ENCODE peak calls at places on chromosomes 2 and 18, in five cellular contexts. One of them, this sample, is unnamed.

GRCh38 chr18:14974088-14974487 is 226.1 kb downstream of the ANKRD30B start:
- DNase-seq in A549: no peak
- DNase-seq in NB4: no peak
- DNase-seq in sigmoid colon: no peak
- DNase-seq in transverse colon: no peak
- DNase-seq in this sample: no peak

GRCh38 chr2:16615687-16616615 is 49.7 kb downstream of the CYRIA start:
- DNase-seq in A549: no peak
- DNase-seq in transverse colon: no peak
- DNase-seq in NB4: no peak
- DNase-seq in sigmoid colon: peak
- DNase-seq in this sample: no peak

GRCh38 chr2:190110699-190111098 is 48.2 kb upstream of the MSTN start:
- DNase-seq in NB4: no peak
- DNase-seq in A549: no peak
- DNase-seq in sigmoid colon: no peak
- DNase-seq in transverse colon: no peak
- DNase-seq in this sample: no peak

GRCh38 chr2:114426756-114427155 is 15.7 kb upstream of the DPP10 start:
- DNase-seq in NB4: no peak
- DNase-seq in sigmoid colon: no peak
- DNase-seq in transverse colon: no peak
- DNase-seq in A549: no peak
- DNase-seq in this sample: no peak

GRCh38 chr2:127049927-127050802 is 56.8 kb downstream of the BIN1 start:
- DNase-seq in transverse colon: peak
- DNase-seq in sigmoid colon: peak
- DNase-seq in A549: peak
- DNase-seq in NB4: peak
- DNase-seq in this sample: peak

GRCh38 chr2:5290911-5291546 is 401.2 kb upstream of the SOX11 start:
- DNase-seq in A549: no peak
- DNase-seq in NB4: peak
- DNase-seq in transverse colon: no peak
- DNase-seq in sigmoid colon: no peak
- DNase-seq in this sample: no peak

GRCh38 chr2:37471994-37472393 is 127.6 kb downstream of the QPCT start:
- DNase-seq in transverse colon: no peak
- DNase-seq in sigmoid colon: no peak
- DNase-seq in NB4: peak
- DNase-seq in A549: no peak
- DNase-seq in this sample: no peak

GRCh38 chr2:186558512-186559276 is 31.2 kb upstream of the ITGAV start:
- DNase-seq in transverse colon: no peak
- DNase-seq in NB4: no peak
- DNase-seq in sigmoid colon: no peak
- DNase-seq in A549: no peak
- DNase-seq in this sample: no peak

GRCh38 chr2:10079931-10080535 is at the start of gene CYS1:
- DNase-seq in A549: peak
- DNase-seq in sigmoid colon: no peak
- DNase-seq in NB4: peak
- DNase-seq in transverse colon: no peak
- DNase-seq in this sample: no peak

GRCh38 chr18:8106603-8107002 is 502.6 kb upstream of the RAB12 start:
- DNase-seq in transverse colon: no peak
- DNase-seq in sigmoid colon: no peak
- DNase-seq in A549: no peak
- DNase-seq in NB4: no peak
- DNase-seq in this sample: no peak

GRCh38 chr2:168136392-168136977 is 110.9 kb downstream of the STK39 start:
- DNase-seq in sigmoid colon: no peak
- DNase-seq in NB4: peak
- DNase-seq in A549: peak
- DNase-seq in transverse colon: no peak
- DNase-seq in this sample: peak

GRCh38 chr2:28552045-28552823 is 56.4 kb downstream of the PLB1 start:
- DNase-seq in sigmoid colon: no peak
- DNase-seq in transverse colon: no peak
- DNase-seq in A549: no peak
- DNase-seq in NB4: no peak
- DNase-seq in this sample: no peak

GRCh38 chr2:159009940-159010339 is 41.5 kb downstream of the TANC1 start:
- DNase-seq in NB4: no peak
- DNase-seq in transverse colon: no peak
- DNase-seq in sigmoid colon: no peak
- DNase-seq in A549: no peak
- DNase-seq in this sample: no peak

GRCh38 chr2:67790622-67791021 is 272.2 kb downstream of the C1D start:
- DNase-seq in sigmoid colon: no peak
- DNase-seq in transverse colon: no peak
- DNase-seq in NB4: no peak
- DNase-seq in A549: no peak
- DNase-seq in this sample: no peak

GRCh38 chr2:188456114-188456909 is 164.6 kb downstream of the GULP1 start:
- DNase-seq in A549: no peak
- DNase-seq in transverse colon: no peak
- DNase-seq in NB4: peak
- DNase-seq in sigmoid colon: no peak
- DNase-seq in this sample: no peak

GRCh38 chr2:138110453-138111083 is 146.3 kb downstream of the HNMT start:
- DNase-seq in transverse colon: no peak
- DNase-seq in sigmoid colon: no peak
- DNase-seq in NB4: no peak
- DNase-seq in A549: no peak
- DNase-seq in this sample: no peak

GRCh38 chr18:7452331-7452730 is 114.8 kb upstream of the PTPRM start:
- DNase-seq in sigmoid colon: no peak
- DNase-seq in NB4: peak
- DNase-seq in transverse colon: no peak
- DNase-seq in A549: peak
- DNase-seq in this sample: peak

GRCh38 chr2:120741514-120742448 is 6.1 kb downstream of the GLI2 start:
- DNase-seq in A549: no peak
- DNase-seq in NB4: no peak
- DNase-seq in sigmoid colon: no peak
- DNase-seq in transverse colon: no peak
- DNase-seq in this sample: no peak

GRCh38 chr18:23935804-23936203 is 78.8 kb upstream of the TTC39C start:
- DNase-seq in transverse colon: peak
- DNase-seq in sigmoid colon: no peak
- DNase-seq in NB4: no peak
- DNase-seq in A549: no peak
- DNase-seq in this sample: no peak

GRCh38 chr18:73707035-73707434 is 440.6 kb downstream of the FBXO15 start:
- DNase-seq in transverse colon: no peak
- DNase-seq in NB4: no peak
- DNase-seq in A549: no peak
- DNase-seq in sigmoid colon: no peak
- DNase-seq in this sample: no peak

GRCh38 chr18:59742325-59743111 is 45.3 kb upstream of the CCBE1 start:
- DNase-seq in sigmoid colon: no peak
- DNase-seq in A549: no peak
- DNase-seq in transverse colon: no peak
- DNase-seq in NB4: no peak
- DNase-seq in this sample: no peak

GRCh38 chr2:240436626-240437180 is 1.2 kb downstream of the GPC1 start:
- DNase-seq in A549: no peak
- DNase-seq in sigmoid colon: peak
- DNase-seq in NB4: no peak
- DNase-seq in transverse colon: no peak
- DNase-seq in this sample: no peak

GRCh38 chr2:164735309-164735919 is 106.2 kb downstream of the COBLL1 start:
- DNase-seq in sigmoid colon: no peak
- DNase-seq in NB4: no peak
- DNase-seq in A549: no peak
- DNase-seq in transverse colon: no peak
- DNase-seq in this sample: no peak

GRCh38 chr2:236179653-236180500 is 11.7 kb upstream of the GBX2 start:
- DNase-seq in NB4: no peak
- DNase-seq in sigmoid colon: peak
- DNase-seq in A549: peak
- DNase-seq in transverse colon: no peak
- DNase-seq in this sample: no peak

GRCh38 chr18:13564579-13564978 is 161.8 kb downstream of the FAM210A start:
- DNase-seq in NB4: no peak
- DNase-seq in sigmoid colon: no peak
- DNase-seq in A549: no peak
- DNase-seq in transverse colon: peak
- DNase-seq in this sample: no peak

GRCh38 chr2:169819106-169819505 is 5.6 kb downstream of the METTL5 start:
- DNase-seq in A549: no peak
- DNase-seq in transverse colon: no peak
- DNase-seq in sigmoid colon: no peak
- DNase-seq in NB4: no peak
- DNase-seq in this sample: no peak

GRCh38 chr2:108363048-108363899 is 14.5 kb upstream of the SULT1C4 start:
- DNase-seq in A549: no peak
- DNase-seq in NB4: peak
- DNase-seq in transverse colon: no peak
- DNase-seq in sigmoid colon: no peak
- DNase-seq in this sample: no peak

GRCh38 chr2:112481050-112481527 is 867 bp upstream of the TTL start:
- DNase-seq in A549: peak
- DNase-seq in NB4: peak
- DNase-seq in sigmoid colon: peak
- DNase-seq in transverse colon: peak
- DNase-seq in this sample: peak

GRCh38 chr2:112483047-112483473 is 1.1 kb downstream of the TTL start:
- DNase-seq in A549: peak
- DNase-seq in transverse colon: no peak
- DNase-seq in sigmoid colon: no peak
- DNase-seq in NB4: peak
- DNase-seq in this sample: peak

GRCh38 chr2:112480540-112481049 is 1.4 kb upstream of the TTL start:
- DNase-seq in NB4: no peak
- DNase-seq in A549: peak
- DNase-seq in sigmoid colon: no peak
- DNase-seq in transverse colon: peak
- DNase-seq in this sample: no peak

GRCh38 chr2:112482309-112483046 is 522 bp downstream of the TTL start:
- DNase-seq in NB4: peak
- DNase-seq in A549: peak
- DNase-seq in sigmoid colon: peak
- DNase-seq in transverse colon: peak
- DNase-seq in this sample: peak

DNA sequence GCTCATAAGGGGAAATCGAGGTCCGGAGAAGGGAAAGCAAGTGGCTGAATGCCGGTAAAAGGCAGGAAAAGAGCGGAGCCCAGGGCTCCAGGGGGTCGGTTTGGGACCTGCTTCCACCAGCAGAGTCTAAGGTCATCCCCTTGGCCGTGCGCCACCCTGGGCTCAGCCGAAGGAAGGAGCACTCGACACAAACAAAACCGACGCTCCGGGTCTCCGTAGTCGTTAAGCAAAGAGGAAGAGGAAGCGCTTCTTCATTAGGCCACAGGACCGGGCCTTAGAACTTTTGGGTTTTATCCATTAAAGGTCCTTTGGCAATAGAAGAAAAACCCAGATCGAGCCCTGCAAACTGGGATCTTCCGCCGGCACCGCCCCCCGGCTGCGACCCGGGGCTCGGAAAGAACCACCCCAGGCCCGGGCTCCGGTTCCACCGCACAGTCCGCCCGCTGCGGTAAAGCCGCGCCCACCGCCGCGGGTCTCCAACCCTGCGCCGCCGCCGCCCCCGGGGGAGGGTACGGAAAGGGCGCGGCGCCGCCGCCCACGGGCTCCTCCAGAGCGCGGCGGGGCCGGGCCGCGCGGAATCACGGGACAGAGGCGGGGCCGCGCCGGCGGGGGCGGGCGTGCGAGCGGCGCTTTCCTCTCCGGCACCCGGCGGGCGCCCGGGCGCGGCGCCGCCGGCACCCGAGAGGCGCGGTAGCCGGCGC is at the start of gene TTL:
- DNase-seq in A549: peak
- DNase-seq in transverse colon: peak
- DNase-seq in NB4: peak
- DNase-seq in sigmoid colon: peak
- DNase-seq in this sample: peak
- TF ChIP-seq POLR2A in A549: peak
- TF ChIP-seq POLR2A in transverse colon: no peak
- TF ChIP-seq POLR2A in NB4: peak
- TF ChIP-seq POLR2A in sigmoid colon: no peak
- TF ChIP-seq POLR2A in this sample: peak

DNA sequence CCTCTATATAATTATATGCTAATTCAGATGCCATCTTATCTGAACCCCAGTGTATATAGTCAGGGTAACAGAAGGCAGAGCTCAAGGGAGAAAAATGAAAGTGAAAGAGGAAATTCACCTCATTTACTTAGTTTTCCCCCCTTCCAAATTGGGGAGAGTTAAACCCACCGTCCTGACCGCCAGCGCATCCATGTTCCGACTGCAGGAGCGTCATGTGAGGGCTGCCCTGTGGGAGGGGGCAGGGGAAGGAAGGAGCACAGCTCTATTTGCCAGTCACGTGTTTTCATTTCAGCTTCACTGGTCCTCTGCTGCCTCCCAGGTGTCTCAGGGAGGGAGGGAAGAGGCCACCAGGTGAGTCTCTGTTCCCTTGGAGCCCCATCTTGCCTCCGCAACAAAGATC is 13.2 kb downstream of the CNNM4 start:
- DNase-seq in NB4: no peak
- DNase-seq in sigmoid colon: no peak
- DNase-seq in transverse colon: no peak
- DNase-seq in A549: no peak
- DNase-seq in this sample: no peak
- TF ChIP-seq POLR2A in NB4: no peak
- TF ChIP-seq POLR2A in sigmoid colon: no peak
- TF ChIP-seq POLR2A in transverse colon: no peak
- TF ChIP-seq POLR2A in A549: no peak
- TF ChIP-seq POLR2A in this sample: no peak

GRCh38 chr2:44342854-44343253 is 18.4 kb downstream of the PREPL start:
- DNase-seq in NB4: peak
- DNase-seq in A549: peak
- DNase-seq in transverse colon: no peak
- DNase-seq in sigmoid colon: no peak
- DNase-seq in this sample: peak
- TF ChIP-seq POLR2A in NB4: no peak
- TF ChIP-seq POLR2A in A549: no peak
- TF ChIP-seq POLR2A in transverse colon: no peak
- TF ChIP-seq POLR2A in sigmoid colon: no peak
- TF ChIP-seq POLR2A in this sample: no peak

GRCh38 chr18:31590570-31590969 is 1.1 kb upstream of the TTR start:
- DNase-seq in NB4: no peak
- DNase-seq in sigmoid colon: no peak
- DNase-seq in transverse colon: no peak
- DNase-seq in A549: no peak
- DNase-seq in this sample: no peak

GRCh38 chr18:31591113-31591512 is 564 bp upstream of the TTR start:
- DNase-seq in transverse colon: no peak
- DNase-seq in sigmoid colon: no peak
- DNase-seq in NB4: no peak
- DNase-seq in A549: no peak
- DNase-seq in this sample: no peak

GRCh38 chr18:31587538-31587937 is 4.1 kb upstream of the TTR start:
- DNase-seq in NB4: no peak
- DNase-seq in A549: no peak
- DNase-seq in sigmoid colon: no peak
- DNase-seq in transverse colon: no peak
- DNase-seq in this sample: no peak

GRCh38 chr18:31592520-31593157 is 962 bp downstream of the TTR start:
- DNase-seq in A549: no peak
- DNase-seq in sigmoid colon: no peak
- DNase-seq in NB4: no peak
- DNase-seq in transverse colon: no peak
- DNase-seq in this sample: no peak

GRCh38 chr18:31591628-31592027 is at the start of gene TTR:
- DNase-seq in transverse colon: no peak
- DNase-seq in sigmoid colon: no peak
- DNase-seq in A549: no peak
- DNase-seq in NB4: no peak
- DNase-seq in this sample: no peak
- TF ChIP-seq POLR2A in transverse colon: no peak
- TF ChIP-seq POLR2A in sigmoid colon: no peak
- TF ChIP-seq POLR2A in A549: no peak
- TF ChIP-seq POLR2A in NB4: no peak
- TF ChIP-seq POLR2A in this sample: no peak